ENCODE peak calls at places on chromosomes 11 and 22, in ten cellular contexts. J is PC-3, K is SK-N-SH, A is cardiac fibroblast, D is adrenal gland, P is GM12864, H is dorsolateral prefrontal cortex, B is thoracic aorta, Y is MM.1S, S is pancreas. C is an unnamed sample.

GRCh38 chr11:26522912-26523610 is 49.0 kb downstream of the MUC15 start:
- DNase-seq in S (no peak), D (no peak), J (peak; percentile 45), Y (peak; percentile 24), H (no peak), A (peak; percentile 32), P (peak; percentile 4), K (no peak), B (no peak), C (peak; percentile 1)

GRCh38 chr22:44384563-44384940 is 71.8 kb upstream of the SHISAL1 start:
- DNase-seq in K (no peak), B (no peak), S (no peak), P (no peak), H (no peak), A (no peak), J (no peak), Y (no peak), D (no peak), C (no peak)

GRCh38 chr11:16881074-16881709 is 133.0 kb downstream of the PLEKHA7 start:
- DNase-seq in A (peak; percentile 67), S (peak; percentile 57), K (no peak), D (peak; percentile 53), H (peak; percentile 31), J (peak; percentile 83), Y (peak; percentile 66), P (no peak), B (no peak), C (peak; percentile 55)

GRCh38 chr11:72243567-72244316 is at the start of gene PHOX2A:
- DNase-seq in J (no peak), H (no peak), K (peak; percentile 95), D (peak; percentile 45), Y (no peak), B (no peak), A (no peak), S (no peak), P (no peak), C (no peak)

GRCh38 chr22:41501209-41501608 is 32.3 kb downstream of the ACO2 start:
- DNase-seq in B (no peak), S (no peak), J (no peak), H (peak; percentile 43), D (no peak), K (peak; percentile 33), Y (no peak), A (no peak), P (no peak), C (no peak)

GRCh38 chr11:23212829-23213228 is 352.6 kb upstream of the CCDC179 start:
- DNase-seq in A (no peak), J (no peak), Y (no peak), D (no peak), P (no peak), B (no peak), K (no peak), H (no peak), S (no peak), C (no peak)

GRCh38 chr11:73047773-73048371 is 94.2 kb downstream of the FCHSD2 start:
- DNase-seq in Y (peak; percentile 50), D (no peak), H (no peak), P (peak; percentile 79), A (no peak), J (peak; percentile 26), S (no peak), K (no peak), B (no peak), C (no peak)

GRCh38 chr11:77172666-77172982 is 44.6 kb downstream of the MYO7A start:
- DNase-seq in Y (no peak), S (no peak), B (no peak), D (no peak), K (peak; percentile 51), A (no peak), P (no peak), H (no peak), J (no peak), C (no peak)

GRCh38 chr22:38733329-38734202 is 22.2 kb downstream of the SUN2 start:
- DNase-seq in D (no peak), K (peak; percentile 74), P (no peak), Y (peak; percentile 19), H (peak; percentile 88), J (peak; percentile 29), B (no peak), S (peak; percentile 70), A (peak; percentile 32), C (no peak)

GRCh38 chr11:70567680-70568503 is 169.6 kb downstream of the CTTN start:
- DNase-seq in B (no peak), A (peak; percentile 59), P (no peak), H (no peak), D (no peak), J (no peak), K (no peak), Y (no peak), S (no peak), C (no peak)

GRCh38 chr11:74023291-74023690 is 14.4 kb upstream of the UCP3 start:
- DNase-seq in Y (no peak), S (no peak), D (no peak), A (no peak), B (no peak), H (no peak), K (no peak), J (no peak), P (no peak), C (no peak)

GRCh38 chr11:86876716-86877234 is 76.4 kb downstream of the PRSS23 start:
- DNase-seq in A (no peak), J (no peak), B (no peak), Y (no peak), H (no peak), K (no peak), S (no peak), D (no peak), P (no peak), C (no peak)

GRCh38 chr11:33708970-33709369 is 8.3 kb upstream of the C11orf91 start:
- DNase-seq in P (no peak), D (no peak), K (no peak), Y (peak; percentile 80), S (no peak), H (no peak), B (no peak), J (peak; percentile 23), A (no peak), C (no peak)

GRCh38 chr11:19080579-19080993 is 20.1 kb upstream of the MRGPRX2 start:
- DNase-seq in H (peak; percentile 37), B (no peak), A (peak; percentile 82), S (peak; percentile 87), D (peak; percentile 56), P (no peak), J (peak; percentile 95), Y (no peak), K (no peak), C (peak; percentile 66)

GRCh38 chr11:19087658-19088057 is 27.1 kb upstream of the MRGPRX2 start:
- DNase-seq in P (no peak), A (peak; percentile 81), K (no peak), H (no peak), B (no peak), D (no peak), S (no peak), Y (no peak), J (peak; percentile 92), C (peak; percentile 79)

GRCh38 chr11:19079643-19080440 is 19.3 kb upstream of the MRGPRX2 start:
- DNase-seq in A (peak; percentile 89), Y (no peak), K (no peak), P (no peak), S (peak; percentile 26), B (no peak), J (peak; percentile 96), D (peak; percentile 62), H (peak; percentile 13), C (peak; percentile 81)

GRCh38 chr11:19084661-19085315 is 24.3 kb upstream of the MRGPRX2 start:
- DNase-seq in J (peak; percentile 40), K (no peak), H (no peak), B (no peak), P (no peak), D (no peak), A (no peak), S (no peak), Y (no peak), C (no peak)

DNA sequence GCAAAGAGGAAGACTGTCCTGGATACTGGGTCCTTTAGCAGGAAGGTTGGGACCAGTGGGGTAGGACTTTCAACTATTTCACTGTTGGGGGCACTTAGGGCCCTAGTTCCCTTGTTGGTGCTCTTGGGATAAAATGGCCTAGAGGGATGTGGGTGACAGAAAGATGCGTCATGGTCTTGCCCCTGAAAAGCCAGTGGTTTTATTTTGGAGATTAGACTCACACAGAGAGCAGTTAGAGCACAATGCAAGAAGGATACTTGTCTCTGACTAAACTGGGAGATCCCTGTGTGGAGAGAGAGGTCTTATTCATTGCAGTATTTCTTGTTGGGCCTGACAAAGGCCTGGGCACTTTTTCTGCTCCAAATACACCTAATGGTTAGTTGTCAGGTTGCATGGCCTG is 22.6 kb upstream of the MRGPRX2 start:
- DNase-seq in J (no peak), S (no peak), H (no peak), Y (no peak), D (no peak), B (no peak), K (no peak), P (no peak), A (no peak), C (no peak)
- TF ChIP-seq CTCF in J (no peak), S (no peak), H (no peak), Y (no peak), D (no peak), B (no peak), K (no peak), P (no peak), A (no peak), C (no peak)

GRCh38 chr11:112255075-112255739 is 5.5 kb downstream of the PLET1 start:
- DNase-seq in D (peak; percentile 76), B (no peak), H (peak; percentile 23), J (peak; percentile 94), A (peak; percentile 78), S (no peak), K (no peak), P (no peak), Y (no peak), C (peak; percentile 81)
- H3K4me3 ChIP-seq in D (no peak overlapping the region), B (no peak overlapping the region), H (no peak overlapping the region), J (peak overlapping the region; percentile 20), A (no peak overlapping the region), S (no peak overlapping the region), K (no peak overlapping the region), P (no peak overlapping the region), Y (no peak overlapping the region), C (no peak overlapping the region)

DNA sequence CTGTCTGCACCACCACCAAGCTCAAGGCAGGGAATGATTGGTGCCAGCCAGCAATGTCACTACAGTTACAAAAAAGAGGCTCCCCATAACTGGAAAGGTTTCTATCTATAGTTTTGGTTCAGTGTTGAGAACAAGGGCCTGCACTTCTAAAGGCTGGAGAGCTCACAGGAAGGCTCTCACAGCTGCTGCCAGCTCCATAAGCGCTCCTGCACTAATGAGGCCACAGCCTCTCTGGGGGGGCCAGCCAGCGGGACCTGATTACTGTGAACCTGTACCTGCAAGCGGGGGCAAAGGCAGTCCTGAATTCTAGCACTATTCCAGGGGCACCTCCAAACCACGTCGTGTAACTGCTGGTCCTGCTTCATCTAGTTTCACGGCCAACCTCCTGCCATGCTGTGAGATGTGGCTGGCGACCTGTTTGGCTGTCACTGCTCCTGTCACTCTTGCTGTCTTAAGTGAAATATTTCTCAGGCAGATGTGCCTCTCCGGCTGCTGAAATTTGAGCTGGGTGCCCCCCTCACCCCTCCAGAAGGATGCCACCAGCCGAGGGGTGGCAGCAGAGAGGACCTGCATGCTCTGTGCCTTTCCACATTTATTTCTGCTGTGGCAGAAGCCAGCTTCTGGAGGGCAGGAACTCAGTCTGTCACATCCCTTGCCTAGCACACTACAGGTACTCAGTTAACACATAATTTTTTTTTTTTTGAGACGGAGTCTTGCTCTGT is 53.3 kb upstream of the ARFGAP3 start:
- DNase-seq in K (no peak), D (no peak), A (no peak), Y (no peak), B (no peak), J (no peak), P (no peak), S (no peak), H (no peak), C (no peak)
- TF ChIP-seq CTCF in K (no peak), D (no peak), A (no peak), Y (no peak), B (no peak), J (no peak), P (no peak), S (no peak), H (no peak), C (no peak)

GRCh38 chr11:12200359-12201015 is 90.1 kb downstream of the MICAL2 start:
- DNase-seq in P (no peak), K (peak; percentile 42), D (no peak), Y (no peak), B (peak; percentile 62), A (peak; percentile 90), S (peak; percentile 41), H (no peak), J (no peak), C (no peak)
- H3K4me3 ChIP-seq in P (no peak overlapping the region), K (no peak overlapping the region), D (no peak overlapping the region), Y (no peak overlapping the region), B (peak overlapping the region; percentile 15), A (no peak overlapping the region), S (no peak overlapping the region), H (no peak overlapping the region), J (no peak overlapping the region), C (no peak overlapping the region)